ENCODE peak calls at places on chromosomes 4 and X, in ten cellular contexts. N, P, K, V, M, G, T, I, R and Z are unnamed samples.

GRCh38 chr4:37780444-37781133 is 45.9 kb upstream of the PGM2 start:
- DNase-seq in N (peak), P (peak), K (peak), V (no peak), M (peak), G (peak), T (no peak), I (peak), R (peak), Z (no peak)

GRCh38 chrX:37955273-37955672 is 51.1 kb upstream of the SYTL5 start:
- DNase-seq in N (no peak), P (no peak), K (no peak), V (no peak), M (no peak), G (no peak), T (no peak), I (no peak), R (no peak), Z (no peak)

GRCh38 chr4:157128395-157128794 is 52.4 kb downstream of the GLRB start:
- DNase-seq in N (no peak), P (peak), K (peak), V (no peak), M (peak), G (no peak), T (no peak), I (peak), R (peak), Z (no peak)

GRCh38 chr4:67234296-67234695 is 311.0 kb downstream of the CENPC start:
- DNase-seq in N (no peak), P (peak), K (peak), V (no peak), M (no peak), G (no peak), T (no peak), I (no peak), R (no peak), Z (no peak)

GRCh38 chrX:17154001-17154400 is 207.5 kb downstream of the REPS2 start:
- DNase-seq in N (no peak), P (no peak), K (no peak), V (no peak), M (peak), G (no peak), T (no peak), I (peak), R (no peak), Z (no peak)

GRCh38 chr4:123893746-123894095 is 497.1 kb downstream of the SPRY1 start:
- DNase-seq in N (no peak), P (peak), K (no peak), V (no peak), M (no peak), G (no peak), T (no peak), I (peak), R (no peak), Z (no peak)

GRCh38 chr4:3518511-3518880 is 13.7 kb downstream of the LRPAP1 start:
- DNase-seq in N (no peak), P (no peak), K (no peak), V (no peak), M (no peak), G (no peak), T (no peak), I (no peak), R (no peak), Z (no peak)

GRCh38 chr4:177285953-177286352 is 23.7 kb upstream of the NEIL3 start:
- DNase-seq in N (no peak), P (no peak), K (no peak), V (no peak), M (no peak), G (no peak), T (no peak), I (no peak), R (no peak), Z (no peak)

GRCh38 chr4:157075401-157075800 is 549 bp upstream of the GLRB start:
- DNase-seq in N (no peak), P (no peak), K (no peak), V (no peak), M (peak), G (no peak), T (no peak), I (no peak), R (no peak), Z (no peak)

GRCh38 chr4:16045687-16046086 is 38.1 kb downstream of the PROM1 start:
- DNase-seq in N (no peak), P (no peak), K (no peak), V (no peak), M (no peak), G (no peak), T (no peak), I (no peak), R (no peak), Z (no peak)

GRCh38 chr4:173461170-173461569 is 62.3 kb upstream of the SCRG1 start:
- DNase-seq in N (no peak), P (peak), K (no peak), V (no peak), M (no peak), G (no peak), T (no peak), I (no peak), R (no peak), Z (no peak)

GRCh38 chr4:169384741-169385140 is 114.0 kb upstream of the SH3RF1 start:
- DNase-seq in N (no peak), P (no peak), K (no peak), V (no peak), M (no peak), G (no peak), T (no peak), I (no peak), R (no peak), Z (no peak)

DNA sequence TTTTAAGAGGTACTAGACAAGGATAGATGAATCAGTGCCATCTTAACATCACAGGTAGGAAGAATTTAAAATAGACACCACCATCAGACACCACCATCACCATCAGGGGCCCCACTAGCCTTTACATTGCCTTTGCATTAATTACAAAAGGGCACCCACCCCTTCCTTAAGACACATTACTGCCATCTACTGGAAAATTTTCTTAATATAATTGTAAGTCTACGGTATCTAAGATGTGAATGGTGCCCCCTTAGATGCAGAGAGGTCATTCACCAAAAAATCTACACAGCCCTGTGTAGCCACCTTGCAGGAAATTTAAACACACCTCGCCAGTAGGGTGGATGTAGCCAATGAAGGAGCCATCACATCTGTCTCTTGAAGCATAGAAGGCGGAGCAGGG is 184.1 kb downstream of the MID1IP1 start:
- DNase-seq in N (peak), P (peak), K (peak), V (no peak), M (peak), G (no peak), T (no peak), I (peak), R (no peak), Z (no peak)
- TF ChIP-seq CTCF in N (no peak), P (peak), K (peak), V (peak), M (peak), G (peak), T (peak), I (no peak), R (no peak), Z (no peak)

GRCh38 chrX:107272431-107272921 is 66.1 kb downstream of the DNAAF6 start:
- DNase-seq in N (no peak), P (no peak), K (no peak), V (peak), M (peak), G (no peak), T (no peak), I (peak), R (no peak), Z (no peak)

DNA sequence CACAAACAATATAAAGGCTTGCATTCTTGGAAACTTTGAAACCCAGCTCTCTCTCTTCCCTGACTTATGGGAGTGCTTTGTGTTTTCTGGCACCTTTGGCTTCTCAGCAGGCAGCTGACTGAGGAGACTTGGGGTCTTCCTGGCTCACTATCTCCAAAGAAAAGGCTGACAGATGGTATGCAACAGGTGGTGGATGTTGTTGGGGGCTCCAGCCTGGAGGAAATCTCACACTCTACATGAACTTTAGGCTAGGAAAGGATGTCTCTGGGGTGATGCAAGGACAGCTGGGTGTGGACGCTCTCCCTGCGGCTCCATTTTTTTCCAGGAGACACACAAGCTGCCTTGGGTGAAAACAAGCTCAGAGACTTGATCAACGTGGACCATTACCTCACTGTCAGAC is 67.4 kb downstream of the DNAAF6 start:
- DNase-seq in N (no peak), P (no peak), K (no peak), V (no peak), M (no peak), G (no peak), T (no peak), I (no peak), R (no peak), Z (no peak)
- TF ChIP-seq CTCF in N (no peak), P (no peak), K (no peak), V (no peak), M (no peak), G (no peak), T (no peak), I (no peak), R (no peak), Z (no peak)

GRCh38 chrX:57528670-57529255 is 63.0 kb upstream of the ZXDB start:
- DNase-seq in N (peak), P (peak), K (peak), V (no peak), M (peak), G (no peak), T (no peak), I (peak), R (no peak), Z (no peak)
- TF ChIP-seq CTCF in N (no peak), P (peak), K (peak), V (no peak), M (peak), G (no peak), T (no peak), I (peak), R (no peak), Z (no peak)

DNA sequence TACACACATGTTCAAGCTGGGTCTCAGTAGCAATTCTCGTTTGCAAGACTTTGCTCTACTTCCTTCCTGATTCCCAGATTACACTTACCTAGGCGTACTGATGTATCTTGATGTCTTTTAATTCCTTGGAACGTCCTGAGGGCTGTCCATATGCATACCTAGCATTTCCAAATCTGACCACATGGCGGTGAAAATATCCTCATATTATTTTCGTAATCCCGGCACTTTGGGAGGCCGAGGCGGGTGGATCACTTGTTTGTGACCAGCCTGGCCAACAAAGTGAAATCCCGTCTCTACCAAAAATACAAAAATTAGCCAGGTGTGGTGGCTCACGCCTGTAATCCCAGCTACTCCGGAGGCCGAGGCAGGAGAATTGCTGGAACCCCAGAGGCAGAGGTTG is 1786.3 kb upstream of the TENM3 start:
- DNase-seq in N (no peak), P (no peak), K (no peak), V (no peak), M (no peak), G (no peak), T (no peak), I (no peak), R (no peak), Z (no peak)
- TF ChIP-seq CTCF in N (no peak), P (no peak), K (no peak), V (no peak), M (no peak), G (no peak), T (no peak), I (no peak), R (no peak), Z (peak)

GRCh38 chr4:58564695-58565094 is 1454.5 kb upstream of the IGFBP7 start:
- DNase-seq in N (no peak), P (no peak), K (no peak), V (no peak), M (no peak), G (no peak), T (no peak), I (no peak), R (no peak), Z (no peak)

GRCh38 chr4:58566260-58566659 is 1456.1 kb upstream of the IGFBP7 start:
- DNase-seq in N (no peak), P (no peak), K (no peak), V (no peak), M (no peak), G (no peak), T (no peak), I (no peak), R (no peak), Z (no peak)

GRCh38 chr4:58561170-58561569 is 1451.0 kb upstream of the IGFBP7 start:
- DNase-seq in N (no peak), P (no peak), K (no peak), V (no peak), M (no peak), G (no peak), T (no peak), I (no peak), R (no peak), Z (no peak)

GRCh38 chr4:58560736-58561135 is 1450.6 kb upstream of the IGFBP7 start:
- DNase-seq in N (no peak), P (no peak), K (no peak), V (no peak), M (no peak), G (no peak), T (no peak), I (no peak), R (no peak), Z (no peak)
- TF ChIP-seq CTCF in N (no peak), P (no peak), K (no peak), V (no peak), M (no peak), G (no peak), T (no peak), I (no peak), R (no peak), Z (no peak)

GRCh38 chrX:140733766-140734342 is 24.3 kb downstream of the LINC00632 start:
- DNase-seq in N (peak), P (peak), K (peak), V (no peak), M (peak), G (no peak), T (no peak), I (peak), R (no peak), Z (no peak)
- TF ChIP-seq CTCF in N (no peak), P (peak), K (peak), V (peak), M (peak), G (peak), T (peak), I (peak), R (peak), Z (peak)